ENCODE peak calls at places on chromosomes 3 and 15, in seven cellular contexts. N, G, F, Z, A, K and X are unnamed samples.

GRCh38 chr3:21292971-21293370 is 458.0 kb downstream of the ZNF385D start:
- DNase-seq in N (no peak), G (no peak), F (no peak), Z (no peak), A (no peak), K (no peak), X (no peak)

GRCh38 chr15:27714675-27715074 is 384.4 kb downstream of the OCA2 start:
- DNase-seq in N (no peak), G (no peak), F (peak), Z (no peak), A (no peak), K (no peak), X (no peak)

GRCh38 chr3:11434017-11434526 is 161.9 kb downstream of the ATG7 start:
- DNase-seq in N (peak), G (peak), F (peak), Z (no peak), A (no peak), K (no peak), X (peak)

GRCh38 chr15:59528965-59529402 is 82.6 kb upstream of the GCNT3 start:
- DNase-seq in N (peak), G (peak), F (peak), Z (peak), A (peak), K (peak), X (peak)

GRCh38 chr3:155304394-155304793 is 10.9 kb upstream of the STRIT1 start:
- DNase-seq in N (no peak), G (no peak), F (no peak), Z (no peak), A (no peak), K (no peak), X (no peak)

GRCh38 chr3:71301001-71301400 is 282.5 kb downstream of the FOXP1 start:
- DNase-seq in N (no peak), G (no peak), F (no peak), Z (no peak), A (no peak), K (no peak), X (no peak)

GRCh38 chr3:57130426-57131209 is 34.5 kb downstream of the IL17RD start:
- DNase-seq in N (no peak), G (peak), F (peak), Z (no peak), A (no peak), K (peak), X (no peak)

GRCh38 chr3:104908761-104909160 is 457.9 kb upstream of the ALCAM start:
- DNase-seq in N (no peak), G (peak), F (no peak), Z (no peak), A (no peak), K (no peak), X (no peak)

GRCh38 chr3:133413166-133414020 is 13.5 kb downstream of the BFSP2 start:
- DNase-seq in N (no peak), G (peak), F (peak), Z (no peak), A (no peak), K (no peak), X (no peak)

GRCh38 chr3:36969540-36970432 is 23.1 kb downstream of the EPM2AIP1 start:
- DNase-seq in N (no peak), G (peak), F (peak), Z (no peak), A (no peak), K (no peak), X (no peak)

GRCh38 chr15:49621327-49622210 is 721 bp downstream of the DTWD1 start:
- DNase-seq in N (no peak), G (peak), F (no peak), Z (no peak), A (no peak), K (no peak), X (no peak)

GRCh38 chr3:2783261-2783660 is 326.9 kb downstream of the IL5RA start:
- DNase-seq in N (no peak), G (no peak), F (no peak), Z (no peak), A (no peak), K (no peak), X (no peak)

GRCh38 chr3:58492385-58492970 is 582 bp downstream of the KCTD6 start:
- DNase-seq in N (no peak), G (no peak), F (no peak), Z (no peak), A (no peak), K (no peak), X (no peak)

GRCh38 chr15:82021992-82022391 is 23.8 kb downstream of the MEX3B start:
- DNase-seq in N (no peak), G (peak), F (peak), Z (no peak), A (no peak), K (no peak), X (no peak)

GRCh38 chr3:114635878-114636277 is 342.1 kb downstream of the TIGIT start:
- DNase-seq in N (no peak), G (no peak), F (no peak), Z (no peak), A (no peak), K (no peak), X (no peak)

GRCh38 chr3:100317928-100318327 is 16.6 kb upstream of the NIT2 start:
- DNase-seq in N (no peak), G (no peak), F (no peak), Z (no peak), A (no peak), K (no peak), X (no peak)

GRCh38 chr3:186821429-186822367 is 15.4 kb upstream of the RFC4 start:
- DNase-seq in N (no peak), G (peak), F (no peak), Z (no peak), A (no peak), K (peak), X (no peak)

GRCh38 chr3:125055165-125055912 is 458 bp downstream of the HEG1 start:
- DNase-seq in N (no peak), G (no peak), F (no peak), Z (peak), A (no peak), K (no peak), X (no peak)

GRCh38 chr3:189361103-189361835 is 189.5 kb downstream of the TPRG1 start:
- DNase-seq in N (no peak), G (no peak), F (no peak), Z (no peak), A (no peak), K (no peak), X (no peak)

GRCh38 chr3:197183582-197183981 is 114.8 kb downstream of the DLG1 start:
- DNase-seq in N (no peak), G (no peak), F (no peak), Z (no peak), A (no peak), K (no peak), X (no peak)

GRCh38 chr15:85408270-85408746 is 27.9 kb downstream of the AKAP13 start:
- DNase-seq in N (no peak), G (no peak), F (no peak), Z (no peak), A (no peak), K (no peak), X (no peak)

GRCh38 chr3:141690366-141691072 is 47.6 kb upstream of the RNF7 start:
- DNase-seq in N (no peak), G (no peak), F (no peak), Z (no peak), A (no peak), K (no peak), X (no peak)